ENCODE peak calls at places on chromosomes 2 and 18, in six cellular contexts. Q, R, M, S, D and X are unnamed samples.

GRCh38 chr2:42385225-42385624 is 24.2 kb upstream of the COX7A2L start:
- DNase-seq in Q (peak), M (no peak), S (no peak), R (no peak), D (no peak), X (no peak)

GRCh38 chr18:35041752-35042379 is 653 bp downstream of the MAPRE2 start:
- DNase-seq in Q (no peak), R (no peak), S (no peak), D (no peak), M (no peak), X (no peak)

GRCh38 chr2:240245706-240246105 is 105.2 kb upstream of the OTOS start:
- DNase-seq in D (no peak), S (peak), Q (no peak), R (no peak), M (peak), X (peak)

GRCh38 chr2:111970453-111970852 is 72.0 kb downstream of the MERTK start:
- DNase-seq in R (no peak), Q (no peak), D (no peak), S (no peak), M (no peak), X (no peak)

GRCh38 chr2:74481961-74482800 is 617 bp downstream of the CCDC142 start:
- DNase-seq in Q (no peak), R (no peak), D (peak), M (no peak), S (no peak), X (peak)

GRCh38 chr2:63050186-63050915 is at the start of gene OTX1:
- DNase-seq in D (peak), Q (peak), M (no peak), S (peak), R (peak), X (no peak)

GRCh38 chr2:98454500-98455235 is 10.0 kb downstream of the INPP4A start:
- DNase-seq in Q (no peak), R (no peak), D (no peak), S (peak), M (no peak), X (no peak)

GRCh38 chr2:175568109-175568730 is 386.7 kb upstream of the ATP5MC3 start:
- DNase-seq in D (no peak), S (no peak), R (no peak), M (no peak), Q (no peak), X (no peak)

GRCh38 chr2:223563462-223563861 is 38.7 kb downstream of the SCG2 start:
- DNase-seq in R (peak), Q (peak), D (no peak), M (no peak), S (no peak), X (no peak)

GRCh38 chr2:235508371-235509160 is 14.7 kb downstream of the AGAP1 start:
- DNase-seq in M (no peak), R (no peak), S (no peak), Q (no peak), D (no peak), X (no peak)

GRCh38 chr2:2542966-2543555 is 212.0 kb upstream of the MYT1L start:
- DNase-seq in R (no peak), S (no peak), Q (no peak), D (no peak), M (no peak), X (no peak)
- TF ChIP-seq CTCF in R (no peak), S (no peak), Q (no peak), D (no peak), M (no peak), X (no peak)

DNA sequence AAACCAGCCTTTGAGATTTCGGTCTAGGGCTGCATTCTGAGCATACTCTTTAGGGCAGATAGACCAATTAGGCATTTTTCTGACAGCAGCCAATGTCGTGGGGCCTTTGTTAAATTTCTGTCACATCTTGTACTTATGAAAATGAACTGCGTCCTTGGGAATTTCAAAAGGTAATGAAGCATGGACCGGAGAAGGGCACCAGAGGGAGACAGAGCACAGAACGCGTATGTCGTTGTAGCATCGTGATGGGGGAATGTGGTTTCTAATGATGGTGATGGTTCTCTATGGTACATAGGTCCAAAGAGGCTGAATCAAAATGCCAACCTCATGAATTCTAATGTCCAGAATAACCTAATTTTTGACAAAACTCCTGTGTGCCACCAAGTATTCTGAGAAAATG is 483.9 kb upstream of the CRIM1 start:
- DNase-seq in M (no peak), R (no peak), Q (no peak), D (no peak), S (no peak), X (no peak)
- TF ChIP-seq CTCF in M (no peak), R (no peak), Q (peak), D (no peak), S (no peak), X (no peak)

DNA sequence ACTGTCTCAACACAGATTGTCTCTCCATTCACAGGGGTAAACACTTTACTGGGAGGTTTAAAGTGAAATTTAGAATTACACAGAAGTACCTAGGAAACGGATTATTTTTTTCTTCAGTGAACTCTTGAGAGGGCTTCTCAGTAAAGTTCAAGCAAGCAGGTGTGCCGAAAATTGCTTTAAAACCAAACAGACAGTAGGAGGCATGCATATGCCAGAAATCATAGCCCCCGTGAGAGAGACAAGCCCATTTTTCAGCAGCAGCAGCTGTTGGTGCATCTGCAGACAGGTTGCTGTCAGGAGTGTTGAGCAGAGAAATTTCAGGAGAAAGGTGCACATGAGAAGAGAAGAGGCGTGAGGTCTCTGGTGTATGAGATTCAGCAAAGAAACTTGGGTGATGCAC is 2115.5 kb upstream of the CELF4 start:
- DNase-seq in S (no peak), D (no peak), M (no peak), Q (no peak), R (no peak), X (no peak)
- TF ChIP-seq CTCF in S (no peak), D (no peak), M (no peak), Q (no peak), R (no peak), X (no peak)

DNA sequence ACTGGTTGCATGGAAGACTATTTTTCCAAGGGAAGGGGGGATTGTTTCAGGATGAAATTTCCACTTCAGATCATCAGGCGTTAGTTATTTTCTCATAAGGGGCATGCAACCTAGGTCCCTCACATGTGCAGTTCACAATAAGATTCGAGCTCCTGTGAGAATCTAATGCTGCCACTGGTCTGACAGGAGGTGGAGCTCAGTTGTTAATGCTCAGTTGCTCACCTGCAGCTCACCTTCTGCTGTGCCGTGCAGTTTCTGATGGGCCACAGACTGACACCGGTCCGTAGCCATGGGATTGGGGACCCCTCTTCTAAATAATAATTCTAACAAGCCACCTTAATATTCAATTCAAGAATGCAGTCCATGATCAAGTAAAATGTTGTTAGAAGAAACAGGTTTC is 34.9 kb downstream of the PLCL1 start:
- DNase-seq in S (no peak), D (no peak), R (no peak), Q (no peak), M (no peak), X (no peak)
- TF ChIP-seq CTCF in S (no peak), D (no peak), R (no peak), Q (no peak), M (no peak), X (no peak)

GRCh38 chr2:24929230-24929629 is 9.2 kb upstream of the ADCY3 start:
- DNase-seq in Q (no peak), S (no peak), M (no peak), R (no peak), D (no peak), X (no peak)
- TF ChIP-seq CTCF in Q (peak), S (no peak), M (no peak), R (no peak), D (no peak), X (no peak)

GRCh38 chr2:32925283-32925682 is 21.5 kb upstream of the LTBP1 start:
- DNase-seq in M (no peak), Q (no peak), S (no peak), D (no peak), R (no peak), X (no peak)
- TF ChIP-seq CTCF in M (no peak), Q (no peak), S (no peak), D (no peak), R (no peak), X (no peak)

DNA sequence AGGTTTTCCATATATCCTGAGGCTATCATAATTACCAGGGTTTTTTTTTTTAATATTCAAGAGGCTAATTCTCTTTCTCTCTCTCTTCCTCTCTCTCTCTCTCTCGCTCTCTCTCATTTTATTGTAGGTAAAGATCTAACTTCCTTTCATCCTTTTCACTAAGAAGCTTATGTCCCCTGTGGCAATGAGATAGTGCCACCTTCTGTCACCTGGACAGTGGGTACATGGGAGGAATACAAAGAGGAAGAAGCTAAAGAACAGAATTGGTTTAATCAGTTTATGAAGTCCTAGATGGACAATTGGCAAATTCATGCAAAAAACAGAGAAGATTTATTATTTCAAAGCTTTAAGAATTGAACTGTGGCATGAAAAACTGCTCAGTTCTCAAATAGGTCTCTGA is 1582.3 kb upstream of the TMEFF2 start:
- DNase-seq in M (no peak), S (no peak), Q (no peak), R (no peak), D (no peak), X (no peak)
- TF ChIP-seq CTCF in M (no peak), S (no peak), Q (no peak), R (no peak), D (no peak), X (no peak)

GRCh38 chr2:238107525-238108422 is 7.6 kb downstream of the ESPNL start:
- DNase-seq in S (peak), D (no peak), M (peak), R (no peak), Q (no peak), X (peak)
- TF ChIP-seq CTCF in S (no peak), D (no peak), M (no peak), R (no peak), Q (no peak), X (no peak)

GRCh38 chr2:221635949-221636348 is 63.8 kb upstream of the EPHA4 start:
- DNase-seq in R (no peak), D (no peak), M (no peak), Q (no peak), S (no peak), X (no peak)
- TF ChIP-seq CTCF in R (no peak), D (no peak), M (no peak), Q (no peak), S (no peak), X (no peak)

GRCh38 chr2:207710814-207711740 is at the start of gene CCNYL1:
- DNase-seq in S (peak), D (peak), M (peak), Q (peak), R (peak), X (peak)
- TF ChIP-seq CTCF in S (peak), D (no peak), M (no peak), Q (peak), R (no peak), X (no peak)